ENCODE peak calls at places on chromosomes 6 and 20, in six cellular contexts. Z is H1, O is HCT116, R is HepG2, M is GM12878, N is K562. H is an unnamed sample.

GRCh38 chr20:33280000-33280680 is 2.9 kb upstream of the BPIFB1 start:
- DNase-seq in Z (no peak), O (no peak), R (peak), M (no peak), N (no peak), H (no peak)

GRCh38 chr6:3217286-3217685 is 10.2 kb downstream of the TUBB2B start:
- DNase-seq in Z (no peak), O (no peak), R (no peak), M (no peak), N (no peak), H (no peak)

GRCh38 chr20:20931632-20932031 is 174.5 kb downstream of the LINC00237 start:
- DNase-seq in Z (no peak), O (no peak), R (no peak), M (no peak), N (no peak), H (no peak)

GRCh38 chr20:854601-855000 is 21.1 kb downstream of the FAM110A start:
- DNase-seq in Z (no peak), O (no peak), R (no peak), M (no peak), N (no peak), H (no peak)

GRCh38 chr6:15715851-15716250 is 53.0 kb upstream of the DTNBP1 start:
- DNase-seq in Z (no peak), O (no peak), R (no peak), M (no peak), N (no peak), H (no peak)

GRCh38 chr20:58889334-58890072 is 37.0 kb downstream of the GNAS start:
- DNase-seq in Z (no peak), O (no peak), R (no peak), M (no peak), N (no peak), H (no peak)

GRCh38 chr20:59242714-59243626 is 57.4 kb upstream of the EDN3 start:
- DNase-seq in Z (no peak), O (no peak), R (no peak), M (no peak), N (no peak), H (no peak)

GRCh38 chr20:11814276-11814675 is 103.4 kb upstream of the BTBD3 start:
- DNase-seq in Z (no peak), O (no peak), R (no peak), M (no peak), N (no peak), H (no peak)

GRCh38 chr6:132122871-132123270 is 171.7 kb upstream of the CCN2 start:
- DNase-seq in Z (no peak), O (no peak), R (peak), M (no peak), N (no peak), H (no peak)

GRCh38 chr6:160084198-160084776 is 37.3 kb upstream of the SLC22A1 start:
- DNase-seq in Z (no peak), O (no peak), R (no peak), M (no peak), N (no peak), H (no peak)

GRCh38 chr6:137568067-137568466 is 73.9 kb upstream of the OLIG3 start:
- DNase-seq in Z (no peak), O (no peak), R (no peak), M (no peak), N (no peak), H (no peak)

GRCh38 chr6:56374841-56375369 is 127.5 kb upstream of the COL21A1 start:
- DNase-seq in Z (no peak), O (no peak), R (no peak), M (no peak), N (no peak), H (no peak)

GRCh38 chr6:5671162-5671561 is 335.6 kb downstream of the NRN1 start:
- DNase-seq in Z (no peak), O (no peak), R (peak), M (no peak), N (peak), H (no peak)

GRCh38 chr6:53922571-53922981 is 127.8 kb downstream of the LRRC1 start:
- DNase-seq in Z (peak), O (no peak), R (peak), M (no peak), N (no peak), H (no peak)

GRCh38 chr6:37244430-37245310 is 12.9 kb upstream of the TBC1D22B start:
- DNase-seq in Z (no peak), O (no peak), R (peak), M (no peak), N (peak), H (no peak)

GRCh38 chr6:62923728-62924127 is 287.5 kb upstream of the FKBP1C start:
- DNase-seq in Z (no peak), O (no peak), R (no peak), M (no peak), N (no peak), H (no peak)

GRCh38 chr20:47773381-47773786 is 11.9 kb downstream of the SULF2 start:
- DNase-seq in Z (no peak), O (no peak), R (no peak), M (no peak), N (no peak), H (no peak)

GRCh38 chr6:81609736-81610135 is 142.7 kb downstream of the TENT5A start:
- DNase-seq in Z (no peak), O (no peak), R (no peak), M (no peak), N (no peak), H (no peak)

GRCh38 chr6:85168146-85168545 is 281.7 kb upstream of the NT5E start:
- DNase-seq in Z (no peak), O (no peak), R (no peak), M (no peak), N (no peak), H (no peak)

GRCh38 chr20:38427655-38428023 is 7.5 kb downstream of the SNHG17 start:
- DNase-seq in Z (no peak), O (no peak), R (no peak), M (no peak), N (no peak), H (no peak)

GRCh38 chr6:44084231-44085014 is 42.8 kb downstream of the MRPL14 start:
- DNase-seq in Z (no peak), O (peak), R (peak), M (no peak), N (peak), H (no peak)

GRCh38 chr6:29524444-29524843 is 35.1 kb downstream of the UBD start:
- DNase-seq in Z (no peak), O (no peak), R (no peak), M (no peak), N (no peak), H (no peak)

GRCh38 chr20:62700261-62700925 is 8.2 kb upstream of the NTSR1 start:
- DNase-seq in Z (no peak), O (no peak), R (no peak), M (no peak), N (no peak), H (no peak)

GRCh38 chr6:106254636-106255035 is 70.9 kb downstream of the ATG5 start:
- DNase-seq in Z (no peak), O (no peak), R (no peak), M (no peak), N (peak), H (no peak)

GRCh38 chr6:148790404-148790803 is 43.6 kb downstream of the UST start:
- DNase-seq in Z (no peak), O (no peak), R (no peak), M (no peak), N (no peak), H (no peak)

GRCh38 chr6:155147958-155148663 is 115.7 kb upstream of the CLDN20 start:
- DNase-seq in Z (no peak), O (no peak), R (no peak), M (no peak), N (no peak), H (no peak)

GRCh38 chr6:160992323-160993314 is 1.1 kb downstream of the MAP3K4 start:
- DNase-seq in Z (no peak), O (peak), R (peak), M (no peak), N (peak), H (no peak)

GRCh38 chr6:31531771-31532643 is 3.2 kb downstream of the MCCD1 start:
- DNase-seq in Z (no peak), O (no peak), R (no peak), M (no peak), N (no peak), H (no peak)

GRCh38 chr6:6942826-6943225 is 164.9 kb upstream of the RREB1 start:
- DNase-seq in Z (no peak), O (no peak), R (no peak), M (peak), N (no peak), H (no peak)

GRCh38 chr6:134099770-134100169 is 47.3 kb upstream of the SLC2A12 start:
- DNase-seq in Z (no peak), O (no peak), R (no peak), M (no peak), N (no peak), H (no peak)

GRCh38 chr6:156427345-156427744 is 349.8 kb upstream of the ARID1B start:
- DNase-seq in Z (no peak), O (no peak), R (no peak), M (no peak), N (no peak), H (no peak)

GRCh38 chr6:17600527-17601388 is 656 bp downstream of the FAM8A1 start:
- DNase-seq in Z (no peak), O (no peak), R (peak), M (no peak), N (peak), H (no peak)

DNA sequence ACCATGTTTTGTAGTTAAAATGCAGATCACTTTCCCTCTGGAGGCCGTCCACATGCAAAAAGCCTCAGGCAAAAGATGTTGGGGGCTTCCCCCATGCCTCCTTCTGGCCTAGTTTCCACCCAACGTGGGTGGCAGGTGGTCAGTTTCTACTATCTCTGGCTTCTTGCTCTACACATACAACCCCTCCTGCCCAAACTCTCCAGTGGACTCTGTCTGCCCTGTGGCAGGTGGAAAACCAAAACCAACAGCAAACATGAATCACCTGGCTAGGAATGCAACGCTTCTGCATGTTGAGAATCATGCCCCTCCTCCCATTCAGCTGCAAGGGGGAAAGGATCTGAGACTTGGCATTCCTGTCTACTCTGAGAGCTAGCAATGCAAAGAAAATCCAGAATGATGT is 94.8 kb downstream of the MBOAT1 start:
- DNase-seq in Z (no peak), O (no peak), R (no peak), M (no peak), N (no peak), H (peak)
- TF ChIP-seq YY1 in Z (no peak), O (no peak), R (no peak), M (no peak), N (no peak), H (no peak)

GRCh38 chr6:10413850-10414765 is 766 bp downstream of the TFAP2A start:
- DNase-seq in Z (no peak), O (no peak), R (no peak), M (no peak), N (peak), H (no peak)
- H3K9ac ChIP-seq in Z (no peak), O (peak), R (no peak), M (no peak), N (no peak), H (peak)

DNA sequence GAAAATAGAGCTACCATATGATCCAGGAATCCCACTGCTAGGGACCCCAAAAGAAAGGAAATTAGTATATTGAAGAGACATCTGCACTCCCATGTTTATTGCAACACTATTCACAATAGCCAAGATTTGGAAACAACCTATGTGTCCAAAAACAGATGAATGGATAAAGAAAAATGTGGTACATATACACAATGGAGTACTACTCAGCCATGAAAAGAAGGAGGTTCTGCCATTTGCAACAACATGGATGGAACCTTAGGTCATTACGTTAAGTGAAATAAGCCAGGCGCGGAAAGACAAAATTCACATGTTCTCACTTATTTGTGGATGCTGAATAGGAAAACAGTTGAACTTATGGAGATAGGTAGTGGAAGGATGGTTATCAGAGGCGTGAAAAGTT is 137.3 kb downstream of the ADAT2 start:
- DNase-seq in Z (no peak), O (no peak), R (no peak), M (no peak), N (no peak), H (no peak)
- TF ChIP-seq ZNF274 in Z (no peak), O (no peak), R (no peak), M (no peak), N (no peak), H (no peak)

GRCh38 chr6:21214738-21215448 is 378.7 kb upstream of the SOX4 start:
- DNase-seq in Z (no peak), O (no peak), R (no peak), M (no peak), N (no peak), H (no peak)

GRCh38 chr6:21220271-21220987 is 373.1 kb upstream of the SOX4 start:
- DNase-seq in Z (no peak), O (no peak), R (no peak), M (no peak), N (no peak), H (no peak)

GRCh38 chr6:21219856-21220255 is 373.7 kb upstream of the SOX4 start:
- DNase-seq in Z (no peak), O (no peak), R (no peak), M (no peak), N (no peak), H (no peak)

GRCh38 chr6:21213492-21213891 is 380.1 kb upstream of the SOX4 start:
- DNase-seq in Z (no peak), O (no peak), R (no peak), M (peak), N (no peak), H (no peak)

DNA sequence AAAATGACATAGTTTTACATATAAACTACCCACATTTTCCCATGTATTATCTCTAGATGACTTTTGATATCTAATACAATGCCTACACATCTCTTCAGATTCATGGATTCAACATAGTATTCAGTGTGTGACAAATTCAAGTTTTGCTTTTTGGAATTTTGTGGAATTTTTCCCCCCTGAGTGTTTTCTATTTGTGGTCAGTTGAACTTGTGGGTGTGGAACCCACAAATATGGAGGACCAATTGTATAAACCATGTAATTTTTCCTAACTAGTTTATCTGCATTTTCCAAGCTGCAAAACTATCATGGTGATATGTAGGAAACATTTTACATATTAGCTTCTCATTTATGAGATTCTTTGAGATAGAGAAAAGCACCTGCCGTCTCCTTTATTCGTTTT is 374.3 kb upstream of the SOX4 start:
- DNase-seq in Z (no peak), O (no peak), R (no peak), M (no peak), N (no peak), H (no peak)
- TF ChIP-seq YY1 in Z (no peak), O (no peak), R (no peak), M (no peak), N (no peak), H (no peak)

DNA sequence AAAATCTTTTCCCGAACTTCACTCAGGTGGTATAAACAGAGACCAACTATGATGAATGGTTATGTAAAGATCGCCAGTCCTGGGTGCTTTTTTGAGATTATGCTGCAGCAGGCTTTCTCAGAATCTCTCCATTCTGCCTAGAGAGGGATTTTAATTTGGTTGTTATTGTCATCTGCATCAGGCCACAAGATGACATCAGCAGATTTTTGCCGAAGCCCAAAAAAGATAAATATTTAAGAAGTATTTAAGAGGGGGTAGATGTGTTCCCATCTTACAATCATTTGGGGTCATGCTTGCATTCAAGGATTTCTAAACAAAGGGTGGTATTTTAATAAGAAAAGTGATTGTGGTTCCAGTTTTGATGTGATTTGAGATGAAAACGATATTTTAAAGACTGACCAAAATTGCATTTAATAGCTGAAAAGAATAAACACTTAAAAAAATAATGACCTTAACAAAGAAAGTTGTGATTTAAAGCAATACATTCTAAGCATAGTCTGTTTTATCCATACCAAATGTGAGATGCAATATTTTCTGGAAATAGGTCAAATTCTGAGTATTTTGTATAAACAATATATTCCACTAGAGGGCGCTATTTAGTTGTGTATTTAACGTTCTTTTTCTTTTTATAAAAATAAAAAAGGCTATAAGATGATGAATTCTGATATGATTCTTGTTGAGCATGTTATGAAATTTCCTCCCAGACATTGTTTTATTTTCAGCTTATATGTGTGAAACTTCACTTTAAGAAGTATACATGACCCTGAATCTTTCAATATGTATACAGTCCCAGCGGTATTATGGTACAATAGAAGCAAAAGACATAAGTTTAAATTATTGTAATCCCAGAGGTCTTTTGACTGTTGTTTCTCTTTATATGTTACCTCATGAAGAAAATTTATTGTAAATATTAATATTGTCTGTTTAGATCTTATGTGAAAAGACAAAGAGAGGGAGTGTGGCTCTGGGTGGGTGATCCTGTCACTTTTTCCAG is 51.0 kb upstream of the ZFP64 start:
- DNase-seq in Z (no peak), O (no peak), R (no peak), M (no peak), N (peak), H (no peak)
- H3K9ac ChIP-seq in Z (no peak), O (no peak), R (no peak), M (no peak), N (no peak), H (no peak)

DNA sequence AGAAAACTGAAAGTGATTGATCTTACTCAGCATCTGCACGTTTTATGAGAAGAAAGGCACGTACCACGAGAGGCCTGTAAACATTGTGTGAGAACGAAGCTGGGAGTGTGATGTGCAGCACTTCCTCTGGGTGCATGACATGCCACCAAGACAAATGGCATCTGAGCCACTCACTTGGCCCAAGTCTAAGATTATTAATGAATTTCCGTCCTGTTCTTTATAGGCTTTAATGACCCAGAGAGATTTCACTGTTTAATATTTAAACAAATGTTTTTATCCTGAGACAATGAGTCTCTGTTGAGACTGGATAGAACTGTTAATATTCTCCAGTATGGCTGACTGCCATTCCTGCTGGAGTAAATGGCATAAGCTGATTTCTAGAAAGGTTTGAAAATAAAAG is 172.6 kb upstream of the PHACTR1 start:
- DNase-seq in Z (no peak), O (no peak), R (no peak), M (peak), N (no peak), H (no peak)
- TF ChIP-seq ZNF274 in Z (no peak), O (no peak), R (no peak), M (no peak), N (no peak), H (no peak)

GRCh38 chr6:122374307-122374706 is 25.1 kb upstream of the HSF2 start:
- DNase-seq in Z (no peak), O (no peak), R (no peak), M (no peak), N (no peak), H (no peak)

GRCh38 chr6:122376246-122376645 is 23.2 kb upstream of the HSF2 start:
- DNase-seq in Z (no peak), O (no peak), R (no peak), M (no peak), N (no peak), H (no peak)

DNA sequence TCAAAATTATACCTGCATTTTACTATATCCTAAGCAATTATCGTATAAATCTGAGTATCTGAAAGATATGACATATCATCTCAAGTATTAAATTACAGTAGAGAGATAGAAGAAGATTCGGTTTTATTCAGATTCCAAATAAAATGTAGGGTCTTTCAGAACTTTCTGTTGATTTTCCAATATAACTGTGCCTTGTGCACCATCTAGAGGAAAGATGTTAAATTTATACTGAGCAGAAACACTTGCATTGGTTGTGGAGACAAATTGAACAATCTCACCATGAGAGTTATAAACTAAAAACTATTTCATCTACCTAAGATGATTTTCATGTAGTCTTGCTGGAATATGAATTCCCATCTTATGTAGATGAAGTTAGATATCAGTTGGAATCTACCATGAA is 26.8 kb upstream of the HSF2 start:
- DNase-seq in Z (no peak), O (no peak), R (no peak), M (no peak), N (no peak), H (no peak)
- TF ChIP-seq YY1 in Z (no peak), O (no peak), R (no peak), M (no peak), N (no peak), H (no peak)

DNA sequence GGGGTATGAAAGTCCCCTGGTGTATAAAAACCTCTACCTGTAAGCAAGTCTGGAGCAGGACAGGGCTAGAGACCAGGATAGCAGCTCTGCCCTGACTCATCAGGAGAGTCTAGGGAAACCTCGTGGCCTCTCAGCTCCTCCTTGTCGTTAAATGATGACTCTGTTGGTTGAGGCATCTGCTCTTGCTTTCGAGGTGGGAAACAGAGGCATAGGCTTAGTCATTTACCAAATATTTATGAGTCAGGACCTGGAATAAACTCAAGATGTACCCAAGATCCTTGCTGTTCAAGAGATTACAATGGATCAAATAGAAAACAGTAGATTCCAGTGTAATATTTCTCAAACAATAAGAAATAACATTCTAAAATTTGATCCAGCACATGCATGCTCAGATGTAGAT is 5.5 kb downstream of the MANBAL start:
- DNase-seq in Z (no peak), O (peak), R (no peak), M (no peak), N (peak), H (no peak)
- H3K9ac ChIP-seq in Z (no peak), O (peak), R (no peak), M (no peak), N (no peak), H (no peak)

H was measured in NT2/D1.